ENCODE peak calls at places on chromosomes 2 and 18, in nine cellular contexts. One of them, this sample, is unnamed.

GRCh38 chr2:168611896-168612650 is 156.0 kb downstream of the CERS6 start:
- DNase-seq in WERI-Rb-1: no peak
- DNase-seq in choroid plexus epithelial cell: peak; percentile 30
- DNase-seq in fibroblast of the aortic adventitia: no peak
- DNase-seq in AG09309: no peak
- DNase-seq in stomach: no peak
- DNase-seq in heart left ventricle: no peak
- DNase-seq in ovary: no peak
- DNase-seq in astrocyte of the spinal cord: no peak
- DNase-seq in this sample: no peak

GRCh38 chr2:172094319-172095145 is 8.2 kb downstream of the DLX2 start:
- DNase-seq in ovary: no peak
- DNase-seq in astrocyte of the spinal cord: no peak
- DNase-seq in heart left ventricle: no peak
- DNase-seq in WERI-Rb-1: no peak
- DNase-seq in choroid plexus epithelial cell: no peak
- DNase-seq in fibroblast of the aortic adventitia: peak; percentile 41
- DNase-seq in stomach: no peak
- DNase-seq in AG09309: no peak
- DNase-seq in this sample: no peak

GRCh38 chr2:150850641-150851040 is 363.2 kb upstream of the RND3 start:
- DNase-seq in WERI-Rb-1: no peak
- DNase-seq in choroid plexus epithelial cell: no peak
- DNase-seq in ovary: no peak
- DNase-seq in stomach: no peak
- DNase-seq in heart left ventricle: no peak
- DNase-seq in astrocyte of the spinal cord: no peak
- DNase-seq in AG09309: no peak
- DNase-seq in fibroblast of the aortic adventitia: no peak
- DNase-seq in this sample: no peak

GRCh38 chr2:40213071-40213470 is 238.8 kb downstream of the SLC8A1 start:
- DNase-seq in AG09309: no peak
- DNase-seq in stomach: no peak
- DNase-seq in ovary: no peak
- DNase-seq in WERI-Rb-1: no peak
- DNase-seq in astrocyte of the spinal cord: peak; percentile 56
- DNase-seq in fibroblast of the aortic adventitia: peak; percentile 63
- DNase-seq in choroid plexus epithelial cell: peak; percentile 43
- DNase-seq in heart left ventricle: no peak
- DNase-seq in this sample: peak; percentile 3

GRCh38 chr2:166773268-166773949 is 114.9 kb upstream of the XIRP2 start:
- DNase-seq in ovary: no peak
- DNase-seq in AG09309: no peak
- DNase-seq in astrocyte of the spinal cord: no peak
- DNase-seq in choroid plexus epithelial cell: no peak
- DNase-seq in fibroblast of the aortic adventitia: no peak
- DNase-seq in heart left ventricle: no peak
- DNase-seq in WERI-Rb-1: no peak
- DNase-seq in stomach: no peak
- DNase-seq in this sample: no peak

GRCh38 chr2:52222128-52222527 is 1190.2 kb upstream of the NRXN1 start:
- DNase-seq in heart left ventricle: no peak
- DNase-seq in ovary: no peak
- DNase-seq in WERI-Rb-1: no peak
- DNase-seq in AG09309: no peak
- DNase-seq in astrocyte of the spinal cord: peak; percentile 63
- DNase-seq in stomach: no peak
- DNase-seq in fibroblast of the aortic adventitia: peak; percentile 4
- DNase-seq in choroid plexus epithelial cell: peak; percentile 76
- DNase-seq in this sample: no peak

GRCh38 chr2:15836134-15836941 is 104.0 kb upstream of the MYCN start:
- DNase-seq in AG09309: no peak
- DNase-seq in heart left ventricle: no peak
- DNase-seq in choroid plexus epithelial cell: no peak
- DNase-seq in fibroblast of the aortic adventitia: no peak
- DNase-seq in ovary: no peak
- DNase-seq in stomach: no peak
- DNase-seq in astrocyte of the spinal cord: no peak
- DNase-seq in WERI-Rb-1: no peak
- DNase-seq in this sample: no peak

GRCh38 chr18:63182247-63182771 is 137.3 kb downstream of the BCL2 start:
- DNase-seq in fibroblast of the aortic adventitia: no peak
- DNase-seq in stomach: no peak
- DNase-seq in choroid plexus epithelial cell: no peak
- DNase-seq in astrocyte of the spinal cord: no peak
- DNase-seq in heart left ventricle: no peak
- DNase-seq in AG09309: no peak
- DNase-seq in WERI-Rb-1: no peak
- DNase-seq in ovary: no peak
- DNase-seq in this sample: peak; percentile 52

GRCh38 chr2:9984217-9984739 is 32.8 kb downstream of the GRHL1 start:
- DNase-seq in WERI-Rb-1: no peak
- DNase-seq in astrocyte of the spinal cord: peak; percentile 50
- DNase-seq in ovary: no peak
- DNase-seq in choroid plexus epithelial cell: peak; percentile 71
- DNase-seq in fibroblast of the aortic adventitia: peak; percentile 77
- DNase-seq in stomach: no peak
- DNase-seq in heart left ventricle: no peak
- DNase-seq in AG09309: no peak
- DNase-seq in this sample: peak; percentile 59

GRCh38 chr2:64525323-64525625 is 1.1 kb downstream of the AFTPH start:
- DNase-seq in fibroblast of the aortic adventitia: peak; percentile 26
- DNase-seq in ovary: no peak
- DNase-seq in heart left ventricle: no peak
- DNase-seq in AG09309: no peak
- DNase-seq in stomach: no peak
- DNase-seq in astrocyte of the spinal cord: peak; percentile 28
- DNase-seq in WERI-Rb-1: no peak
- DNase-seq in choroid plexus epithelial cell: peak; percentile 30
- DNase-seq in this sample: peak; percentile 76

GRCh38 chr2:120820263-120820884 is 84.7 kb downstream of the GLI2 start:
- DNase-seq in choroid plexus epithelial cell: peak; percentile 61
- DNase-seq in fibroblast of the aortic adventitia: peak; percentile 57
- DNase-seq in heart left ventricle: peak; percentile 41
- DNase-seq in AG09309: no peak
- DNase-seq in astrocyte of the spinal cord: peak; percentile 78
- DNase-seq in WERI-Rb-1: peak; percentile 87
- DNase-seq in stomach: no peak
- DNase-seq in ovary: peak; percentile 78
- DNase-seq in this sample: no peak

GRCh38 chr18:28690100-28690499 is 513.2 kb upstream of the CDH2 start:
- DNase-seq in stomach: no peak
- DNase-seq in choroid plexus epithelial cell: no peak
- DNase-seq in WERI-Rb-1: no peak
- DNase-seq in fibroblast of the aortic adventitia: no peak
- DNase-seq in astrocyte of the spinal cord: no peak
- DNase-seq in AG09309: no peak
- DNase-seq in heart left ventricle: no peak
- DNase-seq in ovary: no peak
- DNase-seq in this sample: no peak

DNA sequence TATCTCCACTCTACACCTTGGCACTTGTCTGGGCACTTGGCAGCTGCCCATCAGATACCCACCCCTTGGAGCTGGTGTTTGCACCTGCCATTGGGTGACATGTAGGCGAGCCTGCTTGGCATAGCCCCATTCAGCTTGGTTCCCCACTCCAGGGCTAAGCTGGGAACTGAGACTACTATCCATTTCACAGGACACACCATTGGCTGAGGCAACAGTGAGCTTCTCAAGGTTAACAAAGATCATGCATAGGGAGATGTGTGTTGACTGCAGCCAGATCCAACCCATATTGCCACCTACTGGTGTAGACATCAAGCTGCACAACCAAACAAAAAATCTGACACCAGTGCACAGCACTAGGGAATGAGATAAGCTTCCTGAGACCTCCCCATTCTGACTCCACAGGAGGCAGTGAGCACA is 1389.8 kb upstream of the TMEFF2 start:
- DNase-seq in choroid plexus epithelial cell: peak; percentile 71
- DNase-seq in WERI-Rb-1: peak; percentile 35
- DNase-seq in fibroblast of the aortic adventitia: peak; percentile 46
- DNase-seq in ovary: no peak
- DNase-seq in heart left ventricle: no peak
- DNase-seq in AG09309: no peak
- DNase-seq in stomach: no peak
- DNase-seq in astrocyte of the spinal cord: peak; percentile 52
- DNase-seq in this sample: peak; percentile 51
- TF ChIP-seq CTCF in choroid plexus epithelial cell: peak; percentile 69
- TF ChIP-seq CTCF in WERI-Rb-1: peak; percentile 87
- TF ChIP-seq CTCF in fibroblast of the aortic adventitia: peak; percentile 48
- TF ChIP-seq CTCF in ovary: no peak
- TF ChIP-seq CTCF in heart left ventricle: no peak
- TF ChIP-seq CTCF in AG09309: peak; percentile 65
- TF ChIP-seq CTCF in stomach: no peak
- TF ChIP-seq CTCF in astrocyte of the spinal cord: peak; percentile 58
- TF ChIP-seq CTCF in this sample: peak; percentile 59

GRCh38 chr2:127680706-127681287 is 5.5 kb upstream of the LIMS2 start:
- DNase-seq in ovary: no peak
- DNase-seq in fibroblast of the aortic adventitia: no peak
- DNase-seq in choroid plexus epithelial cell: no peak
- DNase-seq in WERI-Rb-1: no peak
- DNase-seq in AG09309: no peak
- DNase-seq in stomach: no peak
- DNase-seq in heart left ventricle: no peak
- DNase-seq in astrocyte of the spinal cord: no peak
- DNase-seq in this sample: no peak
- H3K4me3 ChIP-seq in ovary: no peak overlapping the region
- H3K4me3 ChIP-seq in fibroblast of the aortic adventitia: no peak overlapping the region
- H3K4me3 ChIP-seq in choroid plexus epithelial cell: no peak overlapping the region
- H3K4me3 ChIP-seq in WERI-Rb-1: no peak overlapping the region
- H3K4me3 ChIP-seq in AG09309: no peak overlapping the region
- H3K4me3 ChIP-seq in stomach: peak overlapping the region; percentile 21
- H3K4me3 ChIP-seq in heart left ventricle: peak overlapping the region; percentile 57
- H3K4me3 ChIP-seq in astrocyte of the spinal cord: no peak overlapping the region
- H3K4me3 ChIP-seq in this sample: no peak overlapping the region

DNA sequence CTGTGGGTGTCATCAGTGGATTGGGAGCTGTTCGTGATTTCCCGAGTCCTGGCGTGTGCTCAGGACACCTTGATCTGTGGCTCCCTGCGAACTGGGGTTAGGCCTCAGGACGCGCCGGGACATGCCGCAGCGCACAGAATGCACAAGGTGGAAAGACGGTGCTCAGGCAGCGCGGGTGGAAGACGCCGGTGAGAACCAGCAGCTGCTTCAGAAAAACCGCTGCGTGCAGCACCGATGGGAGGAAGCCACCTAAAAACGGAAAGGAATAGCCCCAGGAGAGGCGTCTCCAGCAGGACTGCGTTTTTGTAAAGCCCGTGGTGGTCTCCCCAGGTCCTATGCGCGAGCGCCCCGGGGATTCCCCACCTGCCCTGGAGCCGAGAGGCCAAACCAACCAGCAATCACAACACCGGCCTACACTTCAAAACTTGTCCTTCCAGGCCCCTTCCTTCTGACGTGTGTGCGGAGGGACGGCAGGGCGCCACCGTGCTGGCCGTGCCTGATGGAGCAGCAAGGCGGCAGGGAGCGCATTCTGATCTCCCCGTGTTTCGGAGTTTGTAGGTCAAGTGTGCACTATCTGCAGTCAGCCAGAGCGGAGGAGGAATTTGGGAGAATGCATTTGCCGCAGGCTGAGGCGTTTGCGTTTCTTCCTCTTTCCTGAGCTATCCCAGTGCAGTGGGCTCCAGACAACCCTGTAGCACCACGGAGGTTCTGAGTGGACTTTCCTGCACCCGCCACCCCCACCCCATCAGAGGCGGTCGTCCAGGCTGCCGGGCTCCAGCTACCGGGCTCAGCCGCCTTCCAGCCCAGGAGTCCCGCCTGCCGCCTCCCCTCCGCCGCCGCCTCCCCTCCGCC is 32.2 kb downstream of the RTP5 start:
- DNase-seq in stomach: peak; percentile 39
- DNase-seq in AG09309: no peak
- DNase-seq in fibroblast of the aortic adventitia: peak; percentile 17
- DNase-seq in heart left ventricle: peak; percentile 17
- DNase-seq in WERI-Rb-1: no peak
- DNase-seq in choroid plexus epithelial cell: peak; percentile 19
- DNase-seq in astrocyte of the spinal cord: no peak
- DNase-seq in ovary: peak; percentile 46
- DNase-seq in this sample: no peak
- TF ChIP-seq CTCF in stomach: no peak
- TF ChIP-seq CTCF in AG09309: no peak
- TF ChIP-seq CTCF in fibroblast of the aortic adventitia: no peak
- TF ChIP-seq CTCF in heart left ventricle: no peak
- TF ChIP-seq CTCF in WERI-Rb-1: no peak
- TF ChIP-seq CTCF in choroid plexus epithelial cell: peak; percentile 14
- TF ChIP-seq CTCF in astrocyte of the spinal cord: no peak
- TF ChIP-seq CTCF in ovary: no peak
- TF ChIP-seq CTCF in this sample: no peak

DNA sequence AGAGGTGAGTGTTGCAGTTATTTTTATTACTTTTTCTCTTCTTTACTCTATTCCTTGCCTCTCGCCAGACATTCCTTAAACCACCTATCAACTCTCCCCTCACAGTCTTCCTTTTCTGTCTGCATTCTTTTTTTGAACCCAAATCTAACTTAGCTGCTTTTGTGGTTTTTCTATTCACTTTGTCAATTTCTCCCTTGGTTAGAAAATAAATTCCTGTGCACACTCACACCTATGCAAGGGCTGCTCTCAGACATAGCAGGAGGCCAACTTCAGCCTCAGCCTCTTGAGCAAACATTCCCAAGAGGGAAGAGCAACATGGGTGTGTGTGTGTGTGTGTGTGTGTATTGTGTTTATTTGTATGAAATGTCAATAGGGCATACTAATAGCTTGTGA is 808.6 kb downstream of the RNF144A start:
- DNase-seq in WERI-Rb-1: no peak
- DNase-seq in ovary: no peak
- DNase-seq in astrocyte of the spinal cord: no peak
- DNase-seq in choroid plexus epithelial cell: peak; percentile 5
- DNase-seq in stomach: no peak
- DNase-seq in fibroblast of the aortic adventitia: no peak
- DNase-seq in heart left ventricle: no peak
- DNase-seq in AG09309: no peak
- DNase-seq in this sample: no peak
- H3K4me3 ChIP-seq in WERI-Rb-1: no peak overlapping the region
- H3K4me3 ChIP-seq in ovary: no peak overlapping the region
- H3K4me3 ChIP-seq in astrocyte of the spinal cord: no peak overlapping the region
- H3K4me3 ChIP-seq in choroid plexus epithelial cell: no peak overlapping the region
- H3K4me3 ChIP-seq in stomach: no peak overlapping the region
- H3K4me3 ChIP-seq in fibroblast of the aortic adventitia: no peak overlapping the region
- H3K4me3 ChIP-seq in heart left ventricle: no peak overlapping the region
- H3K4me3 ChIP-seq in AG09309: no peak overlapping the region
- H3K4me3 ChIP-seq in this sample: peak overlapping the region; percentile 17

GRCh38 chr2:178674122-178674521 is 133.1 kb downstream of the TTN start:
- DNase-seq in astrocyte of the spinal cord: no peak
- DNase-seq in ovary: no peak
- DNase-seq in choroid plexus epithelial cell: no peak
- DNase-seq in fibroblast of the aortic adventitia: no peak
- DNase-seq in AG09309: no peak
- DNase-seq in heart left ventricle: no peak
- DNase-seq in WERI-Rb-1: no peak
- DNase-seq in stomach: no peak
- DNase-seq in this sample: no peak
- TF ChIP-seq CTCF in astrocyte of the spinal cord: no peak
- TF ChIP-seq CTCF in ovary: no peak
- TF ChIP-seq CTCF in choroid plexus epithelial cell: no peak
- TF ChIP-seq CTCF in fibroblast of the aortic adventitia: no peak
- TF ChIP-seq CTCF in AG09309: no peak
- TF ChIP-seq CTCF in heart left ventricle: no peak
- TF ChIP-seq CTCF in WERI-Rb-1: no peak
- TF ChIP-seq CTCF in stomach: no peak
- TF ChIP-seq CTCF in this sample: no peak

GRCh38 chr2:187656123-187656522 is 101.9 kb upstream of the TFPI start:
- DNase-seq in choroid plexus epithelial cell: no peak
- DNase-seq in stomach: no peak
- DNase-seq in fibroblast of the aortic adventitia: no peak
- DNase-seq in AG09309: no peak
- DNase-seq in astrocyte of the spinal cord: no peak
- DNase-seq in heart left ventricle: no peak
- DNase-seq in WERI-Rb-1: no peak
- DNase-seq in ovary: no peak
- DNase-seq in this sample: no peak
- H3K4me3 ChIP-seq in choroid plexus epithelial cell: no peak overlapping the region
- H3K4me3 ChIP-seq in stomach: no peak overlapping the region
- H3K4me3 ChIP-seq in fibroblast of the aortic adventitia: no peak overlapping the region
- H3K4me3 ChIP-seq in AG09309: no peak overlapping the region
- H3K4me3 ChIP-seq in astrocyte of the spinal cord: no peak overlapping the region
- H3K4me3 ChIP-seq in heart left ventricle: no peak overlapping the region
- H3K4me3 ChIP-seq in WERI-Rb-1: no peak overlapping the region
- H3K4me3 ChIP-seq in ovary: no peak overlapping the region
- H3K4me3 ChIP-seq in this sample: no peak overlapping the region

This sample was measured in GM12865.